ENCODE peak calls at places on chromosomes 5 and 9, in seven cellular contexts. B is A549, G is NCI-H1694 treated with DMSO at 0.1 percent for 48 hours, E is Ammon's horn, T is naive B cell, U is tibial artery, D is AML-193. F is an unnamed sample.

GRCh38 chr9:37949576-37949975 is 45.6 kb upstream of the SLC25A51 start:
- DNase-seq in T (no peak), E (no peak), U (no peak), G (no peak), D (no peak), B (peak; percentile 33), F (no peak)

GRCh38 chr5:154593091-154593490 is 115.1 kb upstream of the HAND1 start:
- DNase-seq in G (no peak), U (no peak), D (no peak), E (no peak), B (no peak), T (no peak), F (no peak)

GRCh38 chr9:120474579-120475243 is 105.3 kb downstream of the CDK5RAP2 start:
- DNase-seq in B (no peak), D (peak; percentile 10), E (no peak), U (no peak), T (no peak), G (no peak), F (no peak)

GRCh38 chr5:148697177-148697820 is 43.0 kb upstream of the HTR4 start:
- DNase-seq in G (no peak), T (no peak), E (peak; percentile 36), U (peak; percentile 72), B (no peak), D (no peak), F (no peak)

GRCh38 chr5:317086-317811 is 4.3 kb upstream of the AHRR start:
- DNase-seq in G (peak; percentile 57), U (no peak), E (peak; percentile 38), B (peak; percentile 82), D (peak; percentile 61), T (peak; percentile 14), F (no peak)

GRCh38 chr5:121668635-121669034 is 183.0 kb upstream of the FTMT start:
- DNase-seq in U (no peak), E (no peak), B (no peak), G (no peak), D (no peak), T (no peak), F (no peak)

GRCh38 chr9:37968228-37968672 is 64.3 kb upstream of the SLC25A51 start:
- DNase-seq in G (no peak), U (no peak), T (no peak), B (peak; percentile 60), D (no peak), E (no peak), F (no peak)

GRCh38 chr5:78899922-78900362 is 85.2 kb downstream of the ARSB start:
- DNase-seq in U (no peak), B (peak; percentile 11), T (no peak), G (peak; percentile 54), E (peak; percentile 25), D (peak; percentile 60), F (no peak)

GRCh38 chr5:96530901-96531300 is 97.9 kb upstream of the PCSK1 start:
- DNase-seq in T (no peak), U (no peak), E (no peak), G (no peak), B (no peak), D (no peak), F (no peak)

GRCh38 chr5:81233080-81233634 is at the start of gene CKMT2:
- DNase-seq in B (no peak), G (no peak), D (no peak), E (peak; percentile 66), U (peak; percentile 94), T (no peak), F (no peak)

GRCh38 chr9:115415450-115415849 is 297.5 kb upstream of the TNC start:
- DNase-seq in D (no peak), G (no peak), E (no peak), B (no peak), U (peak; percentile 65), T (no peak), F (no peak)

GRCh38 chr9:38638881-38639576 is 18.6 kb upstream of the ANKRD18A start:
- DNase-seq in G (no peak), B (no peak), T (no peak), U (no peak), E (no peak), D (no peak), F (no peak)

GRCh38 chr9:98071737-98072136 is 15.2 kb downstream of the NANS start:
- DNase-seq in U (no peak), E (no peak), T (no peak), B (no peak), D (no peak), G (no peak), F (no peak)

GRCh38 chr5:54873696-54874095 is 111.7 kb downstream of the ESM1 start:
- DNase-seq in G (no peak), E (no peak), U (no peak), T (no peak), D (no peak), B (no peak), F (no peak)

GRCh38 chr5:72284674-72285424 is 35.2 kb downstream of the MRPS27 start:
- DNase-seq in E (peak; percentile 35), B (no peak), D (no peak), T (no peak), G (no peak), U (no peak), F (no peak)

GRCh38 chr9:80789831-80790230 is 899.5 kb downstream of the TLE1 start:
- DNase-seq in T (no peak), E (no peak), B (no peak), D (no peak), G (no peak), U (no peak), F (no peak)

GRCh38 chr5:1364211-1364610 is 19.3 kb upstream of the CLPTM1L start:
- DNase-seq in G (no peak), D (no peak), U (no peak), T (no peak), B (no peak), E (no peak), F (no peak)

GRCh38 chr9:130463141-130463540 is 18.4 kb downstream of the ASS1 start:
- DNase-seq in D (no peak), G (no peak), T (no peak), E (no peak), B (no peak), U (no peak), F (no peak)

GRCh38 chr5:124060413-124061095 is 548.6 kb downstream of the CSNK1G3 start:
- DNase-seq in E (no peak), U (no peak), D (no peak), B (no peak), T (no peak), G (no peak), F (no peak)

GRCh38 chr9:110065527-110065926 is 142.4 kb downstream of the C9orf152 start:
- DNase-seq in E (peak; percentile 46), T (no peak), G (no peak), B (no peak), U (no peak), D (peak; percentile 94), F (no peak)

GRCh38 chr9:127877566-127877998 is at the start of gene AK1:
- DNase-seq in U (peak; percentile 93), E (peak; percentile 87), G (peak; percentile 10), T (no peak), D (no peak), B (no peak), F (peak; percentile 77)

GRCh38 chr5:39273314-39273954 is 54.1 kb upstream of the FYB1 start:
- DNase-seq in D (peak; percentile 54), E (no peak), T (no peak), U (no peak), G (no peak), B (no peak), F (no peak)

GRCh38 chr5:78594946-78595921 is 53.3 kb downstream of the LHFPL2 start:
- DNase-seq in T (no peak), B (peak; percentile 85), E (no peak), D (no peak), G (no peak), U (no peak), F (no peak)

GRCh38 chr9:33858346-33858869 is 41.4 kb downstream of the UBE2R2 start:
- DNase-seq in B (no peak), D (no peak), G (no peak), U (no peak), T (no peak), E (no peak), F (no peak)

GRCh38 chr9:136322756-136323330 is 4.5 kb upstream of the GPSM1 start:
- DNase-seq in T (no peak), E (no peak), B (no peak), D (no peak), U (no peak), G (no peak), F (no peak)

GRCh38 chr5:127813633-127814171 is 110.5 kb downstream of the CCDC192 start:
- DNase-seq in D (no peak), T (no peak), U (no peak), B (peak; percentile 21), E (no peak), G (no peak), F (no peak)

GRCh38 chr5:9140202-9140601 is 405.7 kb downstream of the SEMA5A start:
- DNase-seq in U (no peak), T (no peak), E (no peak), D (no peak), B (no peak), G (no peak), F (no peak)

GRCh38 chr5:73018892-73019291 is 63.1 kb downstream of the FCHO2 start:
- DNase-seq in D (no peak), G (no peak), U (no peak), B (no peak), T (no peak), E (no peak), F (no peak)

GRCh38 chr5:132016721-132017250 is 5.3 kb upstream of the ACSL6 start:
- DNase-seq in E (no peak), T (no peak), D (no peak), G (no peak), U (no peak), B (no peak), F (no peak)

GRCh38 chr5:167602077-167602476 is 689.4 kb upstream of the WWC1 start:
- DNase-seq in E (no peak), U (no peak), B (no peak), G (no peak), T (no peak), D (no peak), F (no peak)

GRCh38 chr5:126446498-126447224 is 23.5 kb downstream of the GRAMD2B start:
- DNase-seq in T (no peak), B (no peak), E (no peak), G (no peak), D (no peak), U (no peak), F (no peak)